ENCODE peak calls at places on chromosomes 6 and 20, in ten cellular contexts. One of them, this sample, is unnamed.
A peak's percentile ranks its signal among the peaks of the same experiment; 100 is the strongest.

GRCh38 chr6:166007349-166008263 is 160.0 kb downstream of the TBXT start:
- ATAC-seq in HepG2: no peak
- ATAC-seq in body of pancreas: no peak
- ATAC-seq in heart left ventricle: no peak
- ATAC-seq in upper lobe of left lung: peak; percentile 52
- ATAC-seq in gastrocnemius medialis: no peak
- ATAC-seq in A549: peak; percentile 65
- ATAC-seq in GM12878: no peak
- ATAC-seq in HCT116: no peak
- ATAC-seq in IMR-90: peak; percentile 5
- ATAC-seq in this sample: no peak

GRCh38 chr6:157891544-157892362 is 68.7 kb downstream of the SNX9 start:
- ATAC-seq in heart left ventricle: no peak
- ATAC-seq in body of pancreas: no peak
- ATAC-seq in A549: no peak
- ATAC-seq in IMR-90: no peak
- ATAC-seq in upper lobe of left lung: no peak
- ATAC-seq in HCT116: no peak
- ATAC-seq in gastrocnemius medialis: no peak
- ATAC-seq in HepG2: no peak
- ATAC-seq in GM12878: no peak
- ATAC-seq in this sample: no peak

GRCh38 chr6:159943101-159943632 is 25.7 kb upstream of the IGF2R start:
- ATAC-seq in GM12878: no peak
- ATAC-seq in HCT116: no peak
- ATAC-seq in heart left ventricle: peak; percentile 44
- ATAC-seq in upper lobe of left lung: peak; percentile 81
- ATAC-seq in IMR-90: peak; percentile 65
- ATAC-seq in gastrocnemius medialis: peak; percentile 91
- ATAC-seq in HepG2: peak; percentile 43
- ATAC-seq in A549: no peak
- ATAC-seq in body of pancreas: no peak
- ATAC-seq in this sample: peak; percentile 61

GRCh38 chr6:42021847-42022754 is 28.2 kb upstream of the TAF8 start:
- ATAC-seq in A549: no peak
- ATAC-seq in GM12878: peak; percentile 36
- ATAC-seq in IMR-90: no peak
- ATAC-seq in body of pancreas: no peak
- ATAC-seq in upper lobe of left lung: peak; percentile 47
- ATAC-seq in heart left ventricle: no peak
- ATAC-seq in gastrocnemius medialis: no peak
- ATAC-seq in HepG2: no peak
- ATAC-seq in HCT116: no peak
- ATAC-seq in this sample: no peak

GRCh38 chr6:45619994-45620471 is 242.3 kb upstream of the SUPT3H start:
- ATAC-seq in heart left ventricle: no peak
- ATAC-seq in HCT116: no peak
- ATAC-seq in gastrocnemius medialis: peak; percentile 41
- ATAC-seq in A549: no peak
- ATAC-seq in HepG2: no peak
- ATAC-seq in GM12878: peak; percentile 51
- ATAC-seq in upper lobe of left lung: no peak
- ATAC-seq in body of pancreas: no peak
- ATAC-seq in IMR-90: peak; percentile 44
- ATAC-seq in this sample: no peak

GRCh38 chr20:53827996-53828672 is 234.5 kb upstream of the ZNF217 start:
- ATAC-seq in gastrocnemius medialis: peak; percentile 76
- ATAC-seq in IMR-90: peak; percentile 3
- ATAC-seq in HCT116: peak; percentile 7
- ATAC-seq in upper lobe of left lung: peak; percentile 66
- ATAC-seq in GM12878: no peak
- ATAC-seq in body of pancreas: peak; percentile 83
- ATAC-seq in A549: peak; percentile 46
- ATAC-seq in HepG2: no peak
- ATAC-seq in heart left ventricle: peak; percentile 67
- ATAC-seq in this sample: peak; percentile 69

GRCh38 chr6:16437984-16438383 is 199.6 kb downstream of the GMPR start:
- ATAC-seq in IMR-90: no peak
- ATAC-seq in heart left ventricle: no peak
- ATAC-seq in gastrocnemius medialis: no peak
- ATAC-seq in A549: peak; percentile 54
- ATAC-seq in upper lobe of left lung: no peak
- ATAC-seq in HCT116: no peak
- ATAC-seq in HepG2: no peak
- ATAC-seq in body of pancreas: no peak
- ATAC-seq in GM12878: peak; percentile 49
- ATAC-seq in this sample: no peak

GRCh38 chr20:7516631-7517051 is 423.6 kb downstream of the HAO1 start:
- ATAC-seq in IMR-90: no peak
- ATAC-seq in GM12878: no peak
- ATAC-seq in gastrocnemius medialis: no peak
- ATAC-seq in body of pancreas: no peak
- ATAC-seq in upper lobe of left lung: no peak
- ATAC-seq in heart left ventricle: no peak
- ATAC-seq in HepG2: peak; percentile 74
- ATAC-seq in HCT116: no peak
- ATAC-seq in A549: no peak
- ATAC-seq in this sample: no peak

GRCh38 chr20:38083338-38084048 is 49.9 kb downstream of the RPRD1B start:
- ATAC-seq in heart left ventricle: no peak
- ATAC-seq in HCT116: no peak
- ATAC-seq in A549: no peak
- ATAC-seq in HepG2: peak; percentile 14
- ATAC-seq in body of pancreas: no peak
- ATAC-seq in GM12878: no peak
- ATAC-seq in gastrocnemius medialis: peak; percentile 41
- ATAC-seq in IMR-90: no peak
- ATAC-seq in upper lobe of left lung: no peak
- ATAC-seq in this sample: no peak

GRCh38 chr20:17024513-17025105 is 202.2 kb upstream of the PCSK2 start:
- ATAC-seq in gastrocnemius medialis: no peak
- ATAC-seq in heart left ventricle: no peak
- ATAC-seq in body of pancreas: no peak
- ATAC-seq in A549: peak; percentile 83
- ATAC-seq in GM12878: no peak
- ATAC-seq in upper lobe of left lung: no peak
- ATAC-seq in HCT116: peak; percentile 94
- ATAC-seq in IMR-90: peak; percentile 94
- ATAC-seq in HepG2: peak; percentile 69
- ATAC-seq in this sample: no peak

GRCh38 chr6:34536959-34537848 is 18.9 kb downstream of the SPDEF start:
- ATAC-seq in heart left ventricle: no peak
- ATAC-seq in A549: no peak
- ATAC-seq in GM12878: no peak
- ATAC-seq in upper lobe of left lung: no peak
- ATAC-seq in body of pancreas: no peak
- ATAC-seq in IMR-90: no peak
- ATAC-seq in gastrocnemius medialis: no peak
- ATAC-seq in HepG2: no peak
- ATAC-seq in HCT116: no peak
- ATAC-seq in this sample: no peak

GRCh38 chr20:15076785-15077184 is 739.4 kb upstream of the FLRT3 start:
- ATAC-seq in upper lobe of left lung: no peak
- ATAC-seq in A549: no peak
- ATAC-seq in heart left ventricle: no peak
- ATAC-seq in HepG2: no peak
- ATAC-seq in IMR-90: no peak
- ATAC-seq in HCT116: no peak
- ATAC-seq in gastrocnemius medialis: no peak
- ATAC-seq in GM12878: no peak
- ATAC-seq in body of pancreas: no peak
- ATAC-seq in this sample: no peak

GRCh38 chr6:727796-728195 is 34.9 kb upstream of the EXOC2 start:
- ATAC-seq in A549: no peak
- ATAC-seq in gastrocnemius medialis: no peak
- ATAC-seq in HCT116: no peak
- ATAC-seq in heart left ventricle: no peak
- ATAC-seq in IMR-90: no peak
- ATAC-seq in body of pancreas: no peak
- ATAC-seq in HepG2: no peak
- ATAC-seq in GM12878: no peak
- ATAC-seq in upper lobe of left lung: no peak
- ATAC-seq in this sample: no peak

GRCh38 chr20:51023617-51024155 is 779 bp upstream of the KCNG1 start:
- ATAC-seq in upper lobe of left lung: no peak
- ATAC-seq in heart left ventricle: no peak
- ATAC-seq in GM12878: no peak
- ATAC-seq in body of pancreas: peak; percentile 65
- ATAC-seq in A549: no peak
- ATAC-seq in gastrocnemius medialis: no peak
- ATAC-seq in IMR-90: no peak
- ATAC-seq in HepG2: no peak
- ATAC-seq in HCT116: no peak
- ATAC-seq in this sample: no peak
- H3K4me3 ChIP-seq in upper lobe of left lung: peak overlapping the region; percentile 50
- H3K4me3 ChIP-seq in heart left ventricle: peak overlapping the region; percentile 37
- H3K4me3 ChIP-seq in GM12878: no peak overlapping the region
- H3K4me3 ChIP-seq in body of pancreas: no peak overlapping the region
- H3K4me3 ChIP-seq in A549: peak overlapping the region; percentile 76
- H3K4me3 ChIP-seq in gastrocnemius medialis: peak overlapping the region; percentile 39
- H3K4me3 ChIP-seq in IMR-90: peak overlapping the region; percentile 76
- H3K4me3 ChIP-seq in HepG2: no peak overlapping the region
- H3K4me3 ChIP-seq in HCT116: peak overlapping the region; percentile 92
- H3K4me3 ChIP-seq in this sample: peak overlapping the region; percentile 51

GRCh38 chr20:57001126-57001767 is 265.2 kb downstream of the BMP7 start:
- ATAC-seq in HCT116: no peak
- ATAC-seq in heart left ventricle: no peak
- ATAC-seq in IMR-90: no peak
- ATAC-seq in HepG2: no peak
- ATAC-seq in GM12878: no peak
- ATAC-seq in A549: no peak
- ATAC-seq in upper lobe of left lung: no peak
- ATAC-seq in body of pancreas: no peak
- ATAC-seq in gastrocnemius medialis: no peak
- ATAC-seq in this sample: no peak
- TF ChIP-seq POLR2A in HCT116: no peak
- TF ChIP-seq POLR2A in heart left ventricle: no peak
- TF ChIP-seq POLR2A in IMR-90: no peak
- TF ChIP-seq POLR2A in HepG2: no peak
- TF ChIP-seq POLR2A in GM12878: no peak
- TF ChIP-seq POLR2A in A549: no peak
- TF ChIP-seq POLR2A in upper lobe of left lung: no peak
- TF ChIP-seq POLR2A in body of pancreas: no peak
- TF ChIP-seq POLR2A in gastrocnemius medialis: no peak
- TF ChIP-seq POLR2A in this sample: no peak

DNA sequence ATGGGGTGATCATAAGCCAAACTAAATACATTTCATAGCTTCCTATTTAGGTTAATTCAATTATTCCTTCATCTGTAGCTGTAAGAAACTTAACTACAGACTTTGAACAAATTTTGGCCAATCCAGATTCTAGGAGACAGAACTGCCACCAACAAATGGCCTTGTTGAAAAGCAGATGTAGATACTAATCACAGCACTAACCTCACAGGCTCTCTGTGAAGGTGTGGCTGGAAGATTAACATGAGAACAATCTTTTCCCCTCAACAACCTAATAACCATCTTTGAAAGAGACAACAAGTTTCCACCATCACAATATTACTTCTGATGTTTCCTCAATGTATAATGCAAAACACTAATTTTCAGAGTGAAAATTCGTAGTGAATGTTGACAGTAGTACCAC is 87.8 kb downstream of the SESN1 start:
- ATAC-seq in IMR-90: no peak
- ATAC-seq in body of pancreas: no peak
- ATAC-seq in GM12878: no peak
- ATAC-seq in heart left ventricle: no peak
- ATAC-seq in gastrocnemius medialis: no peak
- ATAC-seq in upper lobe of left lung: no peak
- ATAC-seq in A549: no peak
- ATAC-seq in HepG2: no peak
- ATAC-seq in HCT116: no peak
- ATAC-seq in this sample: no peak
- H3K4me3 ChIP-seq in IMR-90: no peak overlapping the region
- H3K4me3 ChIP-seq in body of pancreas: no peak overlapping the region
- H3K4me3 ChIP-seq in GM12878: no peak overlapping the region
- H3K4me3 ChIP-seq in heart left ventricle: no peak overlapping the region
- H3K4me3 ChIP-seq in gastrocnemius medialis: peak overlapping the region; percentile 60
- H3K4me3 ChIP-seq in upper lobe of left lung: peak overlapping the region; percentile 75
- H3K4me3 ChIP-seq in A549: no peak overlapping the region
- H3K4me3 ChIP-seq in HepG2: peak overlapping the region; percentile 74
- H3K4me3 ChIP-seq in HCT116: no peak overlapping the region
- H3K4me3 ChIP-seq in this sample: peak overlapping the region; percentile 87

GRCh38 chr6:129710722-129711631 is 1.0 kb upstream of the ARHGAP18 start:
- ATAC-seq in HepG2: no peak
- ATAC-seq in HCT116: peak; percentile 20
- ATAC-seq in body of pancreas: no peak
- ATAC-seq in IMR-90: no peak
- ATAC-seq in gastrocnemius medialis: no peak
- ATAC-seq in GM12878: no peak
- ATAC-seq in upper lobe of left lung: no peak
- ATAC-seq in A549: no peak
- ATAC-seq in heart left ventricle: no peak
- ATAC-seq in this sample: no peak

GRCh38 chr6:129708496-129709216 is 1.3 kb downstream of the ARHGAP18 start:
- ATAC-seq in upper lobe of left lung: no peak
- ATAC-seq in HepG2: no peak
- ATAC-seq in heart left ventricle: no peak
- ATAC-seq in GM12878: no peak
- ATAC-seq in body of pancreas: no peak
- ATAC-seq in gastrocnemius medialis: no peak
- ATAC-seq in HCT116: no peak
- ATAC-seq in A549: no peak
- ATAC-seq in IMR-90: no peak
- ATAC-seq in this sample: no peak

GRCh38 chr6:129707882-129708495 is 2.0 kb downstream of the ARHGAP18 start:
- ATAC-seq in HepG2: peak; percentile 5
- ATAC-seq in gastrocnemius medialis: no peak
- ATAC-seq in IMR-90: no peak
- ATAC-seq in upper lobe of left lung: no peak
- ATAC-seq in HCT116: no peak
- ATAC-seq in body of pancreas: no peak
- ATAC-seq in A549: no peak
- ATAC-seq in heart left ventricle: no peak
- ATAC-seq in GM12878: peak; percentile 16
- ATAC-seq in this sample: no peak

GRCh38 chr6:129709909-129710721 is at the start of gene ARHGAP18:
- ATAC-seq in HepG2: peak; percentile 97
- ATAC-seq in heart left ventricle: peak; percentile 95
- ATAC-seq in A549: peak; percentile 100
- ATAC-seq in upper lobe of left lung: peak; percentile 98
- ATAC-seq in gastrocnemius medialis: peak; percentile 96
- ATAC-seq in body of pancreas: peak; percentile 97
- ATAC-seq in IMR-90: peak; percentile 99
- ATAC-seq in HCT116: peak; percentile 97
- ATAC-seq in GM12878: peak; percentile 92
- ATAC-seq in this sample: peak; percentile 95

DNA sequence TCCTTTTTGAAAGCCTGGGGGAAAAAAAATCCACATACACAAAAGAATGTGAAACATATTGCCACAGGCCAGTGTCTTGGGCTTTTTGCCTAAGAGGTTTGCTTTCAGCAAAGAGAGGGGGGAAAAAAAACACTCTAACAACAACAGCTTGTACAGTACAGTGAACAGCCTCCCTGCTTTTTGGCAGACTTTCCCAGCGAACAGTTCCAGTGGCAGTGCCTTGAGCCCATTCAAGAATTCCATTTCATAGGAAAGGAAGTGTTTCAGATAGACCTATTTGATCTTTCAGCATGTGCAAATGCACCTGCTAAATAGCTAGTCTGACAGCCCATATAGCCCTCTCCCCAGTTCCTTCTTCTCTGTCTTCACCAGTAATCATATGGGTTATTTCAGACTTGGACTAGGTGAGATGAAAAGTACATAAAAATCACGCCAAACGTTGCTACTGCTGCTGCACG is 497 bp downstream of the ARHGAP18 start:
- ATAC-seq in body of pancreas: peak; percentile 23
- ATAC-seq in HCT116: peak; percentile 10
- ATAC-seq in GM12878: peak; percentile 59
- ATAC-seq in upper lobe of left lung: peak; percentile 72
- ATAC-seq in gastrocnemius medialis: peak; percentile 40
- ATAC-seq in HepG2: peak; percentile 25
- ATAC-seq in IMR-90: peak; percentile 46
- ATAC-seq in heart left ventricle: peak; percentile 79
- ATAC-seq in A549: peak; percentile 54
- ATAC-seq in this sample: no peak
- TF ChIP-seq POLR2A in body of pancreas: no peak
- TF ChIP-seq POLR2A in HCT116: no peak
- TF ChIP-seq POLR2A in GM12878: no peak
- TF ChIP-seq POLR2A in upper lobe of left lung: no peak
- TF ChIP-seq POLR2A in gastrocnemius medialis: no peak
- TF ChIP-seq POLR2A in HepG2: no peak
- TF ChIP-seq POLR2A in IMR-90: no peak
- TF ChIP-seq POLR2A in heart left ventricle: no peak
- TF ChIP-seq POLR2A in A549: no peak
- TF ChIP-seq POLR2A in this sample: no peak